ENCODE peak calls at places on chromosomes 4 and X, in seven cellular contexts. One of them, this sample, is unnamed.

GRCh38 chrX:8813036-8813435 is 11.9 kb upstream of the FAM9A start:
- DNase-seq in stimulated activated CD4-positive, alpha-beta T cell treated with anti-CD3 and anti-CD28 coated beads, Interleukin-4, amount 100 ng/mL, for 4 hours: no peak
- DNase-seq in islet precursor cell: no peak
- DNase-seq in NCI-H226: no peak
- DNase-seq in dermis blood vessel endothelial cell: no peak
- DNase-seq in NT2/D1: no peak
- DNase-seq in NCI-H2081: no peak
- DNase-seq in this sample: no peak

GRCh38 chrX:154013614-154014360 is 5.9 kb downstream of the IRAK1 start:
- DNase-seq in stimulated activated CD4-positive, alpha-beta T cell treated with anti-CD3 and anti-CD28 coated beads, Interleukin-4, amount 100 ng/mL, for 4 hours: peak
- DNase-seq in islet precursor cell: no peak
- DNase-seq in NCI-H226: no peak
- DNase-seq in dermis blood vessel endothelial cell: peak
- DNase-seq in NT2/D1: no peak
- DNase-seq in NCI-H2081: no peak
- DNase-seq in this sample: peak

GRCh38 chr4:4836044-4836443 is 23.4 kb upstream of the MSX1 start:
- DNase-seq in stimulated activated CD4-positive, alpha-beta T cell treated with anti-CD3 and anti-CD28 coated beads, Interleukin-4, amount 100 ng/mL, for 4 hours: no peak
- DNase-seq in islet precursor cell: peak
- DNase-seq in NCI-H226: no peak
- DNase-seq in dermis blood vessel endothelial cell: no peak
- DNase-seq in NT2/D1: no peak
- DNase-seq in NCI-H2081: no peak
- DNase-seq in this sample: no peak

GRCh38 chr4:3315566-3315965 is 22.7 kb downstream of the RGS12 start:
- DNase-seq in stimulated activated CD4-positive, alpha-beta T cell treated with anti-CD3 and anti-CD28 coated beads, Interleukin-4, amount 100 ng/mL, for 4 hours: no peak
- DNase-seq in islet precursor cell: peak
- DNase-seq in NCI-H226: no peak
- DNase-seq in dermis blood vessel endothelial cell: no peak
- DNase-seq in NT2/D1: no peak
- DNase-seq in NCI-H2081: no peak
- DNase-seq in this sample: no peak

GRCh38 chr4:98793658-98794057 is 135.2 kb upstream of the TSPAN5 start:
- DNase-seq in stimulated activated CD4-positive, alpha-beta T cell treated with anti-CD3 and anti-CD28 coated beads, Interleukin-4, amount 100 ng/mL, for 4 hours: no peak
- DNase-seq in islet precursor cell: no peak
- DNase-seq in NCI-H226: no peak
- DNase-seq in dermis blood vessel endothelial cell: no peak
- DNase-seq in NT2/D1: no peak
- DNase-seq in NCI-H2081: no peak
- DNase-seq in this sample: no peak

GRCh38 chr4:8838911-8839431 is 32.7 kb downstream of the HMX1 start:
- DNase-seq in stimulated activated CD4-positive, alpha-beta T cell treated with anti-CD3 and anti-CD28 coated beads, Interleukin-4, amount 100 ng/mL, for 4 hours: no peak
- DNase-seq in islet precursor cell: peak
- DNase-seq in NCI-H226: no peak
- DNase-seq in dermis blood vessel endothelial cell: no peak
- DNase-seq in NT2/D1: no peak
- DNase-seq in NCI-H2081: no peak
- DNase-seq in this sample: peak

GRCh38 chr4:108166441-108167315 is 2.1 kb downstream of the LEF1 start:
- DNase-seq in stimulated activated CD4-positive, alpha-beta T cell treated with anti-CD3 and anti-CD28 coated beads, Interleukin-4, amount 100 ng/mL, for 4 hours: peak
- DNase-seq in islet precursor cell: peak
- DNase-seq in NCI-H226: no peak
- DNase-seq in dermis blood vessel endothelial cell: no peak
- DNase-seq in NT2/D1: no peak
- DNase-seq in NCI-H2081: no peak
- DNase-seq in this sample: peak

GRCh38 chr4:100306018-100306417 is 115.8 kb upstream of the DDIT4L start:
- DNase-seq in stimulated activated CD4-positive, alpha-beta T cell treated with anti-CD3 and anti-CD28 coated beads, Interleukin-4, amount 100 ng/mL, for 4 hours: no peak
- DNase-seq in islet precursor cell: no peak
- DNase-seq in NCI-H226: no peak
- DNase-seq in dermis blood vessel endothelial cell: no peak
- DNase-seq in NT2/D1: no peak
- DNase-seq in NCI-H2081: no peak
- DNase-seq in this sample: no peak

GRCh38 chr4:56003606-56004005 is 54.9 kb downstream of the CEP135 start:
- DNase-seq in stimulated activated CD4-positive, alpha-beta T cell treated with anti-CD3 and anti-CD28 coated beads, Interleukin-4, amount 100 ng/mL, for 4 hours: no peak
- DNase-seq in islet precursor cell: no peak
- DNase-seq in NCI-H226: no peak
- DNase-seq in dermis blood vessel endothelial cell: no peak
- DNase-seq in NT2/D1: no peak
- DNase-seq in NCI-H2081: no peak
- DNase-seq in this sample: no peak

GRCh38 chr4:3368841-3369760 is 72.7 kb upstream of the HGFAC start:
- DNase-seq in stimulated activated CD4-positive, alpha-beta T cell treated with anti-CD3 and anti-CD28 coated beads, Interleukin-4, amount 100 ng/mL, for 4 hours: no peak
- DNase-seq in islet precursor cell: no peak
- DNase-seq in NCI-H226: no peak
- DNase-seq in dermis blood vessel endothelial cell: peak
- DNase-seq in NT2/D1: no peak
- DNase-seq in NCI-H2081: peak
- DNase-seq in this sample: no peak

GRCh38 chr4:108560624-108561023 is 59.8 kb upstream of the RPL34 start:
- DNase-seq in stimulated activated CD4-positive, alpha-beta T cell treated with anti-CD3 and anti-CD28 coated beads, Interleukin-4, amount 100 ng/mL, for 4 hours: no peak
- DNase-seq in islet precursor cell: peak
- DNase-seq in NCI-H226: no peak
- DNase-seq in dermis blood vessel endothelial cell: peak
- DNase-seq in NT2/D1: no peak
- DNase-seq in NCI-H2081: no peak
- DNase-seq in this sample: no peak

GRCh38 chrX:154654372-154654771 is 993 bp upstream of the CTAG2 start:
- DNase-seq in stimulated activated CD4-positive, alpha-beta T cell treated with anti-CD3 and anti-CD28 coated beads, Interleukin-4, amount 100 ng/mL, for 4 hours: no peak
- DNase-seq in islet precursor cell: peak
- DNase-seq in NCI-H226: no peak
- DNase-seq in dermis blood vessel endothelial cell: no peak
- DNase-seq in NT2/D1: no peak
- DNase-seq in NCI-H2081: no peak
- DNase-seq in this sample: no peak

GRCh38 chrX:54640721-54641120 is 110.7 kb downstream of the GNL3L start:
- DNase-seq in stimulated activated CD4-positive, alpha-beta T cell treated with anti-CD3 and anti-CD28 coated beads, Interleukin-4, amount 100 ng/mL, for 4 hours: no peak
- DNase-seq in islet precursor cell: no peak
- DNase-seq in NCI-H226: no peak
- DNase-seq in dermis blood vessel endothelial cell: no peak
- DNase-seq in NT2/D1: no peak
- DNase-seq in NCI-H2081: no peak
- DNase-seq in this sample: peak

GRCh38 chrX:39133971-39134370 is 332.7 kb downstream of the MID1IP1 start:
- DNase-seq in stimulated activated CD4-positive, alpha-beta T cell treated with anti-CD3 and anti-CD28 coated beads, Interleukin-4, amount 100 ng/mL, for 4 hours: no peak
- DNase-seq in islet precursor cell: peak
- DNase-seq in NCI-H226: no peak
- DNase-seq in dermis blood vessel endothelial cell: peak
- DNase-seq in NT2/D1: no peak
- DNase-seq in NCI-H2081: no peak
- DNase-seq in this sample: no peak

GRCh38 chr4:163494360-163495241 is at the start of gene TMA16:
- DNase-seq in stimulated activated CD4-positive, alpha-beta T cell treated with anti-CD3 and anti-CD28 coated beads, Interleukin-4, amount 100 ng/mL, for 4 hours: peak
- DNase-seq in islet precursor cell: peak
- DNase-seq in NCI-H226: peak
- DNase-seq in dermis blood vessel endothelial cell: peak
- DNase-seq in NT2/D1: peak
- DNase-seq in NCI-H2081: peak
- DNase-seq in this sample: peak

GRCh38 chrX:123860506-123860840 is 620 bp downstream of the XIAP start:
- DNase-seq in stimulated activated CD4-positive, alpha-beta T cell treated with anti-CD3 and anti-CD28 coated beads, Interleukin-4, amount 100 ng/mL, for 4 hours: no peak
- DNase-seq in islet precursor cell: no peak
- DNase-seq in NCI-H226: no peak
- DNase-seq in dermis blood vessel endothelial cell: peak
- DNase-seq in NT2/D1: no peak
- DNase-seq in NCI-H2081: no peak
- DNase-seq in this sample: no peak

GRCh38 chr4:12963291-12963690 is 520.8 kb downstream of the RAB28 start:
- DNase-seq in stimulated activated CD4-positive, alpha-beta T cell treated with anti-CD3 and anti-CD28 coated beads, Interleukin-4, amount 100 ng/mL, for 4 hours: no peak
- DNase-seq in islet precursor cell: no peak
- DNase-seq in NCI-H226: no peak
- DNase-seq in dermis blood vessel endothelial cell: no peak
- DNase-seq in NT2/D1: no peak
- DNase-seq in NCI-H2081: no peak
- DNase-seq in this sample: no peak

GRCh38 chr4:67580577-67580976 is 22.1 kb downstream of the STAP1 start:
- DNase-seq in stimulated activated CD4-positive, alpha-beta T cell treated with anti-CD3 and anti-CD28 coated beads, Interleukin-4, amount 100 ng/mL, for 4 hours: no peak
- DNase-seq in islet precursor cell: no peak
- DNase-seq in NCI-H226: no peak
- DNase-seq in dermis blood vessel endothelial cell: no peak
- DNase-seq in NT2/D1: no peak
- DNase-seq in NCI-H2081: no peak
- DNase-seq in this sample: no peak

This sample was measured in ELF-1.